ENCODE peak calls at places on chromosome 18, in five cellular contexts. One of them, this sample, is unnamed.

GRCh38 chr18:74281011-74281638 is 10.6 kb downstream of the CYB5A start:
- DNase-seq in progenitor cell of endocrine pancreas: no peak
- DNase-seq in dorsolateral prefrontal cortex: no peak
- DNase-seq in OCI-M1: no peak
- DNase-seq in amniotic stem cell: no peak
- DNase-seq in this sample: no peak

GRCh38 chr18:4017479-4017878 is 437.6 kb downstream of the DLGAP1 start:
- DNase-seq in amniotic stem cell: no peak
- DNase-seq in OCI-M1: peak
- DNase-seq in dorsolateral prefrontal cortex: no peak
- DNase-seq in progenitor cell of endocrine pancreas: no peak
- DNase-seq in this sample: no peak

GRCh38 chr18:78495550-78495949 is 484.1 kb upstream of the SALL3 start:
- DNase-seq in dorsolateral prefrontal cortex: no peak
- DNase-seq in OCI-M1: no peak
- DNase-seq in progenitor cell of endocrine pancreas: no peak
- DNase-seq in amniotic stem cell: no peak
- DNase-seq in this sample: no peak

GRCh38 chr18:48814490-48815181 is 136.1 kb downstream of the SMAD7 start:
- DNase-seq in progenitor cell of endocrine pancreas: no peak
- DNase-seq in amniotic stem cell: no peak
- DNase-seq in dorsolateral prefrontal cortex: no peak
- DNase-seq in OCI-M1: peak
- DNase-seq in this sample: no peak

GRCh38 chr18:41170346-41170745 is 784.7 kb upstream of the PIK3C3 start:
- DNase-seq in dorsolateral prefrontal cortex: no peak
- DNase-seq in amniotic stem cell: no peak
- DNase-seq in OCI-M1: no peak
- DNase-seq in progenitor cell of endocrine pancreas: no peak
- DNase-seq in this sample: no peak

GRCh38 chr18:49227456-49227855 is 233.0 kb downstream of the DYM start:
- DNase-seq in dorsolateral prefrontal cortex: no peak
- DNase-seq in progenitor cell of endocrine pancreas: no peak
- DNase-seq in amniotic stem cell: no peak
- DNase-seq in OCI-M1: no peak
- DNase-seq in this sample: no peak

GRCh38 chr18:37716106-37716708 is 150.6 kb upstream of the CELF4 start:
- DNase-seq in amniotic stem cell: no peak
- DNase-seq in progenitor cell of endocrine pancreas: no peak
- DNase-seq in dorsolateral prefrontal cortex: no peak
- DNase-seq in OCI-M1: no peak
- DNase-seq in this sample: no peak

GRCh38 chr18:49921278-49922037 is 108.1 kb upstream of the ACAA2 start:
- DNase-seq in progenitor cell of endocrine pancreas: no peak
- DNase-seq in OCI-M1: no peak
- DNase-seq in amniotic stem cell: no peak
- DNase-seq in dorsolateral prefrontal cortex: no peak
- DNase-seq in this sample: no peak

GRCh38 chr18:12742453-12742852 is 39.6 kb downstream of the PSMG2 start:
- DNase-seq in dorsolateral prefrontal cortex: no peak
- DNase-seq in amniotic stem cell: peak
- DNase-seq in OCI-M1: no peak
- DNase-seq in progenitor cell of endocrine pancreas: no peak
- DNase-seq in this sample: no peak

GRCh38 chr18:76482971-76483691 is 11.9 kb downstream of the ZNF516 start:
- DNase-seq in amniotic stem cell: no peak
- DNase-seq in progenitor cell of endocrine pancreas: no peak
- DNase-seq in dorsolateral prefrontal cortex: no peak
- DNase-seq in OCI-M1: no peak
- DNase-seq in this sample: no peak

GRCh38 chr18:79577451-79578395 is 101.9 kb upstream of the CTDP1 start:
- DNase-seq in dorsolateral prefrontal cortex: no peak
- DNase-seq in progenitor cell of endocrine pancreas: no peak
- DNase-seq in amniotic stem cell: no peak
- DNase-seq in OCI-M1: no peak
- DNase-seq in this sample: no peak

GRCh38 chr18:58256316-58257080 is 212.5 kb downstream of the NEDD4L start:
- DNase-seq in dorsolateral prefrontal cortex: no peak
- DNase-seq in progenitor cell of endocrine pancreas: no peak
- DNase-seq in OCI-M1: no peak
- DNase-seq in amniotic stem cell: no peak
- DNase-seq in this sample: no peak

GRCh38 chr18:46877329-46877987 is 39.8 kb downstream of the PIAS2 start:
- DNase-seq in dorsolateral prefrontal cortex: no peak
- DNase-seq in OCI-M1: peak
- DNase-seq in progenitor cell of endocrine pancreas: no peak
- DNase-seq in amniotic stem cell: no peak
- DNase-seq in this sample: no peak

GRCh38 chr18:50987261-50987660 is 19.4 kb downstream of the ELAC1 start:
- DNase-seq in progenitor cell of endocrine pancreas: no peak
- DNase-seq in OCI-M1: no peak
- DNase-seq in dorsolateral prefrontal cortex: no peak
- DNase-seq in amniotic stem cell: no peak
- DNase-seq in this sample: no peak

GRCh38 chr18:49112664-49113063 is 161.9 kb upstream of the SMAD7 start:
- DNase-seq in amniotic stem cell: no peak
- DNase-seq in OCI-M1: no peak
- DNase-seq in progenitor cell of endocrine pancreas: no peak
- DNase-seq in dorsolateral prefrontal cortex: no peak
- DNase-seq in this sample: no peak

GRCh38 chr18:47981320-47981719 is 50.9 kb upstream of the SMAD2 start:
- DNase-seq in progenitor cell of endocrine pancreas: no peak
- DNase-seq in dorsolateral prefrontal cortex: no peak
- DNase-seq in amniotic stem cell: no peak
- DNase-seq in OCI-M1: no peak
- DNase-seq in this sample: no peak